ENCODE peak calls at places on chromosomes 11 and 22, in four cellular contexts. C is sciatic nerve, J is T-cell, M is pancreas. G is an unnamed sample.

GRCh38 chr11:9858822-9859221 is 194.9 kb downstream of the SWAP70 start:
- DNase-seq in M (no peak), J (no peak), C (no peak), G (no peak)

GRCh38 chr11:2741377-2742131 is 41.8 kb upstream of the KCNQ1OT1 start:
- DNase-seq in C (peak), M (no peak), J (no peak), G (no peak)

GRCh38 chr11:134034496-134035381 is 34.1 kb upstream of the JAM3 start:
- DNase-seq in J (no peak), M (peak), C (no peak), G (no peak)

GRCh38 chr22:36303874-36304273 is 50.9 kb downstream of the APOL1 start:
- DNase-seq in M (no peak), C (no peak), J (no peak), G (no peak)

GRCh38 chr22:48838846-48839730 is 988.6 kb downstream of the BRD1 start:
- DNase-seq in M (no peak), J (no peak), C (peak), G (no peak)

GRCh38 chr11:69439651-69440464 is 41.6 kb upstream of the LINC01488 start:
- DNase-seq in M (no peak), J (no peak), C (no peak), G (no peak)

GRCh38 chr11:64226507-64227051 is 505 bp downstream of the NUDT22 start:
- DNase-seq in J (no peak), M (peak), C (peak), G (no peak)

GRCh38 chr11:12629601-12630313 is 44.5 kb upstream of the TEAD1 start:
- DNase-seq in M (no peak), C (no peak), J (no peak), G (no peak)

GRCh38 chr11:36509265-36509664 is 807 bp downstream of the TRAF6 start:
- DNase-seq in J (no peak), C (no peak), M (peak), G (no peak)

GRCh38 chr22:30351226-30351625 is 5.5 kb downstream of the SF3A1 start:
- DNase-seq in J (no peak), C (no peak), M (no peak), G (no peak)

GRCh38 chr22:28506207-28506606 is 173.4 kb downstream of the TTC28 start:
- DNase-seq in M (no peak), J (no peak), C (no peak), G (no peak)

GRCh38 chr11:124643605-124644425 is 21.2 kb downstream of the TBRG1 start:
- DNase-seq in J (no peak), M (no peak), C (no peak), G (no peak)

GRCh38 chr11:78078218-78079167 is 1.2 kb downstream of the NDUFC2 start:
- DNase-seq in M (no peak), J (no peak), C (no peak), G (no peak)

GRCh38 chr11:117535201-117535869 is 207.7 kb downstream of the CEP164 start:
- DNase-seq in C (peak), J (no peak), M (no peak), G (no peak)

GRCh38 chr11:126637800-126638175 is 282.3 kb downstream of the ST3GAL4 start:
- DNase-seq in C (no peak), M (no peak), J (no peak), G (no peak)

GRCh38 chr22:37525073-37525745 is 6.0 kb upstream of the CARD10 start:
- DNase-seq in C (no peak), M (no peak), J (no peak), G (no peak)

GRCh38 chr11:59400461-59401261 is 25.6 kb downstream of the OR5A2 start:
- DNase-seq in J (no peak), M (no peak), C (no peak), G (no peak)

GRCh38 chr22:45107671-45108070 is 56.1 kb upstream of the NUP50 start:
- DNase-seq in M (no peak), J (no peak), C (no peak), G (no peak)

GRCh38 chr11:102928247-102928646 is 27.3 kb downstream of the MMP13 start:
- DNase-seq in M (no peak), J (no peak), C (no peak), G (no peak)

GRCh38 chr22:23380230-23380573 is 199.9 kb downstream of the IGLL1 start:
- DNase-seq in J (no peak), M (no peak), C (no peak), G (no peak)

GRCh38 chr11:78698612-78699011 is 123.9 kb upstream of the NARS2 start:
- DNase-seq in M (no peak), J (no peak), C (peak), G (no peak)

GRCh38 chr22:19789406-19789805 is 28.8 kb downstream of the TBX1 start:
- DNase-seq in J (no peak), M (no peak), C (no peak), G (no peak)

GRCh38 chr11:126355926-126356897 is 726 bp downstream of the ST3GAL4 start:
- DNase-seq in C (peak), M (no peak), J (no peak), G (no peak)

GRCh38 chr11:100939581-100939980 is 190.0 kb downstream of the PGR start:
- DNase-seq in C (no peak), J (no peak), M (no peak), G (no peak)

GRCh38 chr11:9060700-9061111 is 30.7 kb downstream of the SCUBE2 start:
- DNase-seq in J (no peak), C (no peak), M (no peak), G (no peak)

GRCh38 chr11:68271781-68272608 is at the start of gene C11orf24:
- DNase-seq in C (peak), J (peak), M (peak), G (peak)

GRCh38 chr11:133560467-133560866 is 28.2 kb upstream of the OPCML start:
- DNase-seq in J (no peak), C (no peak), M (no peak), G (no peak)

GRCh38 chr11:22566293-22566692 is 59.3 kb downstream of the FANCF start:
- DNase-seq in M (no peak), J (no peak), C (no peak), G (no peak)

GRCh38 chr11:61850687-61851086 is 22.6 kb downstream of the FADS2 start:
- DNase-seq in J (no peak), C (no peak), M (no peak), G (no peak)

GRCh38 chr11:123473941-123474668 is 44.0 kb downstream of the GRAMD1B start:
- DNase-seq in J (no peak), M (no peak), C (no peak), G (no peak)

GRCh38 chr11:117562111-117562510 is 234.5 kb downstream of the CEP164 start:
- DNase-seq in J (no peak), C (no peak), M (no peak), G (no peak)

GRCh38 chr11:62850911-62851806 is 11.8 kb upstream of the WDR74 start:
- DNase-seq in C (no peak), J (no peak), M (no peak), G (no peak)

GRCh38 chr11:12508151-12508740 is 130.9 kb downstream of the PARVA start:
- DNase-seq in M (no peak), J (no peak), C (no peak), G (no peak)

GRCh38 chr11:14422052-14422813 is 63.2 kb upstream of the RRAS2 start:
- DNase-seq in J (no peak), C (peak), M (peak), G (no peak)

GRCh38 chr22:30212363-30212995 is 34.1 kb downstream of the LIF start:
- DNase-seq in J (no peak), M (peak), C (peak), G (no peak)